ENCODE peak calls at places on chromosomes 7 and 10, in seven cellular contexts. One of them, this sample, is unnamed.

GRCh38 chr7:127189885-127190284 is 62.9 kb downstream of the GRM8 start:
- DNase-seq in hepatocyte: no peak
- DNase-seq in NCI-H226: no peak
- DNase-seq in AG10803: no peak
- DNase-seq in fibroblast of lung: no peak
- DNase-seq in choroid plexus epithelial cell: no peak
- DNase-seq in left lung: no peak
- DNase-seq in this sample: no peak

GRCh38 chr7:139725077-139725476 is 52.7 kb downstream of the HIPK2 start:
- DNase-seq in hepatocyte: no peak
- DNase-seq in NCI-H226: no peak
- DNase-seq in AG10803: peak
- DNase-seq in fibroblast of lung: peak
- DNase-seq in choroid plexus epithelial cell: peak
- DNase-seq in left lung: no peak
- DNase-seq in this sample: no peak

GRCh38 chr10:44399478-44400451 is 14.9 kb upstream of the CXCL12 start:
- DNase-seq in hepatocyte: no peak
- DNase-seq in NCI-H226: no peak
- DNase-seq in AG10803: peak
- DNase-seq in fibroblast of lung: no peak
- DNase-seq in choroid plexus epithelial cell: no peak
- DNase-seq in left lung: no peak
- DNase-seq in this sample: no peak

GRCh38 chr7:133709036-133709880 is 417.9 kb upstream of the LRGUK start:
- DNase-seq in hepatocyte: no peak
- DNase-seq in NCI-H226: peak
- DNase-seq in AG10803: peak
- DNase-seq in fibroblast of lung: no peak
- DNase-seq in choroid plexus epithelial cell: no peak
- DNase-seq in left lung: no peak
- DNase-seq in this sample: no peak

GRCh38 chr10:77548671-77549070 is 88.9 kb downstream of the KCNMA1 start:
- DNase-seq in hepatocyte: no peak
- DNase-seq in NCI-H226: no peak
- DNase-seq in AG10803: no peak
- DNase-seq in fibroblast of lung: no peak
- DNase-seq in choroid plexus epithelial cell: no peak
- DNase-seq in left lung: no peak
- DNase-seq in this sample: no peak

GRCh38 chr10:3535001-3535400 is 250.0 kb downstream of the KLF6 start:
- DNase-seq in hepatocyte: no peak
- DNase-seq in NCI-H226: no peak
- DNase-seq in AG10803: no peak
- DNase-seq in fibroblast of lung: no peak
- DNase-seq in choroid plexus epithelial cell: no peak
- DNase-seq in left lung: no peak
- DNase-seq in this sample: no peak

GRCh38 chr10:93288679-93289634 is 193.2 kb downstream of the MYOF start:
- DNase-seq in hepatocyte: peak
- DNase-seq in NCI-H226: peak
- DNase-seq in AG10803: peak
- DNase-seq in fibroblast of lung: peak
- DNase-seq in choroid plexus epithelial cell: peak
- DNase-seq in left lung: peak
- DNase-seq in this sample: peak

GRCh38 chr10:35343739-35344138 is 7.4 kb downstream of the CCNY start:
- DNase-seq in hepatocyte: no peak
- DNase-seq in NCI-H226: no peak
- DNase-seq in AG10803: no peak
- DNase-seq in fibroblast of lung: no peak
- DNase-seq in choroid plexus epithelial cell: no peak
- DNase-seq in left lung: no peak
- DNase-seq in this sample: peak

GRCh38 chr10:62381385-62382102 is 7.4 kb downstream of the ZNF365 start:
- DNase-seq in hepatocyte: no peak
- DNase-seq in NCI-H226: no peak
- DNase-seq in AG10803: no peak
- DNase-seq in fibroblast of lung: no peak
- DNase-seq in choroid plexus epithelial cell: no peak
- DNase-seq in left lung: no peak
- DNase-seq in this sample: no peak

GRCh38 chr10:7111574-7111973 is 299.3 kb downstream of the SFMBT2 start:
- DNase-seq in hepatocyte: no peak
- DNase-seq in NCI-H226: no peak
- DNase-seq in AG10803: peak
- DNase-seq in fibroblast of lung: peak
- DNase-seq in choroid plexus epithelial cell: peak
- DNase-seq in left lung: no peak
- DNase-seq in this sample: no peak